ENCODE peak calls at places on chromosomes 3 and 15, in seven cellular contexts. V, N, F, U, H, C and P are unnamed samples.

GRCh38 chr3:142267269-142267668 is 41.9 kb upstream of the GK5 start:
- DNase-seq in V (no peak), N (no peak), F (no peak), U (no peak), H (no peak), C (no peak), P (no peak)

GRCh38 chr3:109338322-109338721 is 976 bp upstream of the DPPA4 start:
- DNase-seq in V (no peak), N (no peak), F (no peak), U (no peak), H (no peak), C (no peak), P (no peak)

GRCh38 chr15:64156652-64157331 is 5.3 kb downstream of the SNX22 start:
- DNase-seq in V (no peak), N (no peak), F (no peak), U (no peak), H (no peak), C (no peak), P (peak; percentile 49)

GRCh38 chr3:145055375-145056076 is 1083.9 kb downstream of the DIPK2A start:
- DNase-seq in V (no peak), N (no peak), F (no peak), U (no peak), H (no peak), C (no peak), P (no peak)

GRCh38 chr3:152331018-152331541 is 62.4 kb downstream of the MBNL1 start:
- DNase-seq in V (no peak), N (no peak), F (peak; percentile 65), U (no peak), H (no peak), C (no peak), P (peak; percentile 46)

GRCh38 chr3:99503350-99503749 is 135.0 kb upstream of the COL8A1 start:
- DNase-seq in V (no peak), N (no peak), F (no peak), U (no peak), H (no peak), C (no peak), P (no peak)

GRCh38 chr15:46502668-46503067 is 867.8 kb downstream of the SQOR start:
- DNase-seq in V (no peak), N (no peak), F (no peak), U (no peak), H (no peak), C (no peak), P (no peak)

GRCh38 chr3:65953301-65953812 is 85.4 kb downstream of the MAGI1 start:
- DNase-seq in V (peak; percentile 93), N (no peak), F (peak; percentile 79), U (peak; percentile 94), H (no peak), C (peak; percentile 24), P (peak; percentile 47)

GRCh38 chr15:55741592-55742497 is 1.1 kb downstream of the PRTG start:
- DNase-seq in V (peak; percentile 78), N (no peak), F (no peak), U (no peak), H (no peak), C (no peak), P (peak; percentile 52)

GRCh38 chr15:55744026-55744655 is 1.2 kb upstream of the PRTG start:
- DNase-seq in V (no peak), N (no peak), F (no peak), U (no peak), H (no peak), C (no peak), P (no peak)

GRCh38 chr3:111594205-111594604 is 941 bp downstream of the ZBED2 start:
- DNase-seq in V (no peak), N (no peak), F (no peak), U (no peak), H (no peak), C (no peak), P (no peak)

GRCh38 chr3:43758826-43759225 is 68.1 kb downstream of the ABHD5 start:
- DNase-seq in V (no peak), N (no peak), F (no peak), U (no peak), H (no peak), C (no peak), P (no peak)

GRCh38 chr3:171061749-171062148 is 35.2 kb upstream of the SLC2A2 start:
- DNase-seq in V (no peak), N (no peak), F (no peak), U (no peak), H (no peak), C (no peak), P (no peak)

GRCh38 chr3:43343185-43343584 is 56.8 kb downstream of the SNRK start:
- DNase-seq in V (no peak), N (no peak), F (no peak), U (no peak), H (no peak), C (no peak), P (no peak)

GRCh38 chr3:46001178-46001577 is 5.6 kb upstream of the FYCO1 start:
- DNase-seq in V (no peak), N (no peak), F (no peak), U (no peak), H (no peak), C (no peak), P (no peak)

GRCh38 chr15:75335705-75336355 is at the start of gene COMMD4:
- DNase-seq in V (peak; percentile 99), N (peak; percentile 96), F (peak; percentile 91), U (peak; percentile 92), H (peak; percentile 97), C (peak; percentile 97), P (peak; percentile 97)

GRCh38 chr15:28094732-28095521 is 4.2 kb downstream of the OCA2 start:
- DNase-seq in V (peak; percentile 86), N (no peak), F (no peak), U (peak; percentile 41), H (peak; percentile 77), C (no peak), P (no peak)

GRCh38 chr15:83200162-83200561 is 7.5 kb downstream of the HDGFL3 start:
- DNase-seq in V (no peak), N (no peak), F (no peak), U (no peak), H (no peak), C (no peak), P (no peak)

GRCh38 chr15:88656760-88657221 is 18.0 kb downstream of the ISG20 start:
- DNase-seq in V (no peak), N (no peak), F (no peak), U (no peak), H (no peak), C (no peak), P (no peak)

GRCh38 chr15:71334874-71335273 is 219.6 kb downstream of the THSD4 start:
- DNase-seq in V (no peak), N (no peak), F (no peak), U (no peak), H (no peak), C (no peak), P (no peak)
- H3K36me3 ChIP-seq in V (no peaks in the 10 kb centered on the region), N (no peaks in the 10 kb centered on the region), F (no peaks in the 10 kb centered on the region), U (no peaks in the 10 kb centered on the region), H (no peaks in the 10 kb centered on the region), C (no peaks in the 10 kb centered on the region), P (no peaks in the 10 kb centered on the region)

DNA sequence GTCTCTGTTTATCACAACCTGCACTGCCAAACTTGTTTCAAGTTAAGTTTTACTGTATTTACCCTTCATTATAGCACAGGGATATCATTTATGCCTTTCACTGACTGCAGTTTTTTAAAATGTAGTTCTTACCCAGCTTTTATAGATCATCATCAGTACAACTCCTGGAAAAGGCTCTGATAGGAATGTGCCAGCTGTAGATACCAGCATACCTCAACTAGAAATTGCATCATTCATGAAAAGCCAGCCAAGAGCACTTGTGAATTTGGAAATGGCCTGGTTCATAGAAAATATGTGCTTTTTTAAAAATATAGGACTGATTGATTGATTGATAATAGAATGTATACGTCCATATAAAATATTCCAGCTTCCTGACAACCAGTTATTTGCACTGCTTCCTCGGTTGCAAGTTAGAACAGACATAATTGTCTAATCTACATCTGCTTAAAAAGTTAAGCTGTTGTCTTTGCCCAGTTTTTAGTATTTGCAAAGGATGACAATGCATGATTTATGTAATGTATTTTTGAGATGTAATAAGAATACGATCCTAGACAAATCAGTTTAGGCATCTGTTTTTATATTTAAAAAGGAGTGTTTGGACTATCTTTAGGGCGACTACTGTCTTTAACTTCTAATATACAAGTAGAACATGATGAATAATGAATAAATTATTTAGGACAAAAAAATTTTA is 58.5 kb downstream of the DCUN1D1 start:
- DNase-seq in V (no peak), N (no peak), F (no peak), U (no peak), H (no peak), C (no peak), P (no peak)
- H3K27ac ChIP-seq in V (no peak overlapping the region), N (no peak overlapping the region), F (no peak overlapping the region), U (no peak overlapping the region), H (no peak overlapping the region), C (no peak overlapping the region), P (no peak overlapping the region)

GRCh38 chr15:80251505-80252280 is at the start of gene CTXND1:
- DNase-seq in V (peak; percentile 74), N (no peak), F (no peak), U (no peak), H (peak; percentile 51), C (no peak), P (no peak)

GRCh38 chr15:80247320-80247719 is 4.7 kb downstream of the CTXND1 start:
- DNase-seq in V (no peak), N (no peak), F (no peak), U (no peak), H (no peak), C (no peak), P (no peak)

GRCh38 chr15:80252281-80252619 is 237 bp upstream of the CTXND1 start:
- DNase-seq in V (no peak), N (no peak), F (no peak), U (no peak), H (no peak), C (no peak), P (no peak)

GRCh38 chr15:80250614-80251504 is 1.2 kb downstream of the CTXND1 start:
- DNase-seq in V (no peak), N (no peak), F (no peak), U (no peak), H (peak; percentile 8), C (no peak), P (no peak)

DNA sequence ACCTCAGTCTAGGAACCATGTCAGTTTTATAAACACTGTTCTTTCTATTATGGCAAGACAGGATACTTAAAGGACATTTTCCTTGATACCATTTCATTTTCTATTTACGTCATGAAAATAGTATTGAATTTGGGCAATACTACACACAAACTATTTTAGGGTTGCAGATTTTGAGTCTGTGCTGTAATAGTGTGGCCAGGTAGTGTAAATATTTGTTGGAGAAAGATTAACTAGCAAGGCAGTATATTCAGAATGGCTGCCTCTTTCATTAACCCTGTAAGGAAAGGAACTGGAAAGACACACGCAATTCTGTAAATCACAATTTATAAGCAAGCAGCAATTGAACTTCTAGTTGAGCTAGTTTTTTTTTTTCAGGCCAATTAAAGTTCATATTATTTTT is 2.0 kb downstream of the CTXND1 start:
- DNase-seq in V (no peak), N (no peak), F (no peak), U (no peak), H (no peak), C (no peak), P (no peak)
- H3K27me3 ChIP-seq in V (peaks cover 56% of the 10 kb centered on the region), N (peaks cover 74% of the 10 kb centered on the region), F (peaks cover 57% of the 10 kb centered on the region), U (no peaks in the 10 kb centered on the region), H (peaks cover 5% of the 10 kb centered on the region), C (peaks cover 61% of the 10 kb centered on the region), P (peaks cover 47% of the 10 kb centered on the region)

DNA sequence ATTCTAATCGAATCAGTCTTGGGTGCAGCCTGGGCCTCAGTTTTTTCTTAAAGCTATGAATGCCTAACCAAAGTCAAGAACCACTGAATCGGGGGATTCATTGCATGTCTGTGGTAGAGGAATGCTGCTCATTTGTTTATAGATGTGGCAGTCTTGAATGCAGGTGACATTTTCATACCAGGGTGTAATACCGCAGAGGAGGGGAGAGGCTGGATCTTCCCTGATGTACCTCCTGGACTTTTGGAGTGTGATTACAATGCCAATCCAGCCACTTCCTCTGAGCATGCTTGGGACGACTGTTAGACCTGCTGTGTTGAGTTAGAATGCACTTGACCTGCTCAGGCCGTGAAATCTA is 42.7 kb downstream of the GOLGA6A start:
- DNase-seq in V (peak; percentile 27), N (no peak), F (no peak), U (no peak), H (no peak), C (no peak), P (no peak)
- H3K36me3 ChIP-seq in V (no peaks in the 10 kb centered on the region), N (peaks cover 46% of the 10 kb centered on the region), F (no peaks in the 10 kb centered on the region), U (no peaks in the 10 kb centered on the region), H (peaks cover 53% of the 10 kb centered on the region), C (peaks cover 46% of the 10 kb centered on the region), P (peaks cover 18% of the 10 kb centered on the region)